ENCODE peak calls at places on chromosomes 1 and 21, in seven cellular contexts. A is cardiac fibroblast; X is AG10803; F is fibroblast of mammary gland; U is Calu3; Z is fibroblast of the aortic adventitia; E is activated CD8-positive, alpha-beta T cell treated with anti-CD3 and anti-CD28 coated beads for 36 hours. G is an unnamed sample.

GRCh38 chr1:201759194-201759814 is 69.7 kb upstream of the IPO9 start:
- DNase-seq in A (peak), X (peak), E (no peak), F (peak), Z (peak), U (no peak), G (no peak)

GRCh38 chr1:218886472-218886871 is 287.2 kb upstream of the LYPLAL1 start:
- DNase-seq in U (no peak), A (peak), Z (peak), F (peak), E (no peak), X (no peak), G (no peak)

GRCh38 chr1:209106237-209106741 is 477.2 kb upstream of the CAMK1G start:
- DNase-seq in A (peak), E (no peak), X (peak), U (no peak), F (peak), Z (peak), G (no peak)

GRCh38 chr1:24470607-24471006 is 32.0 kb upstream of the RCAN3 start:
- DNase-seq in E (no peak), A (no peak), X (no peak), F (no peak), Z (no peak), U (no peak), G (no peak)

GRCh38 chr21:35311985-35312384 is 262.9 kb upstream of the RUNX1 start:
- DNase-seq in X (no peak), A (no peak), F (no peak), E (no peak), Z (no peak), U (no peak), G (no peak)

GRCh38 chr1:31234870-31235269 is 4.8 kb downstream of the NKAIN1 start:
- DNase-seq in X (no peak), E (no peak), F (no peak), U (no peak), Z (no peak), A (no peak), G (no peak)

GRCh38 chr1:184870319-184870718 is 104.0 kb downstream of the NIBAN1 start:
- DNase-seq in F (no peak), E (peak), U (no peak), X (no peak), Z (no peak), A (no peak), G (no peak)

GRCh38 chr1:26291433-26291832 is 11.5 kb downstream of the SH3BGRL3 start:
- DNase-seq in E (no peak), A (no peak), F (no peak), X (no peak), Z (no peak), U (no peak), G (no peak)

GRCh38 chr1:55412060-55412459 is 196.9 kb upstream of the USP24 start:
- DNase-seq in Z (no peak), E (no peak), X (no peak), A (no peak), F (no peak), U (no peak), G (no peak)

GRCh38 chr1:182315157-182315556 is 76.4 kb downstream of the GLUL start:
- DNase-seq in U (no peak), E (no peak), F (peak), X (no peak), Z (no peak), A (no peak), G (no peak)

GRCh38 chr1:187443939-187444338 is 615.2 kb downstream of the PLA2G4A start:
- DNase-seq in E (no peak), Z (no peak), X (no peak), A (no peak), F (no peak), U (no peak), G (no peak)

GRCh38 chr1:93005252-93005598 is 44.0 kb upstream of the DIPK1A start:
- DNase-seq in X (no peak), A (no peak), Z (no peak), E (no peak), U (no peak), F (no peak), G (no peak)

GRCh38 chr1:40984066-40984465 is 4.6 kb downstream of the CTPS1 start:
- DNase-seq in X (peak), Z (peak), A (peak), E (no peak), F (no peak), U (no peak), G (no peak)

GRCh38 chr21:44295163-44295601 is 4.7 kb upstream of the PFKL start:
- DNase-seq in E (no peak), A (no peak), X (no peak), U (no peak), Z (no peak), F (no peak), G (no peak)

GRCh38 chr1:27941671-27942540 is 7.1 kb downstream of the SMPDL3B start:
- DNase-seq in E (no peak), A (peak), U (no peak), F (no peak), X (no peak), Z (no peak), G (no peak)

GRCh38 chr1:54124906-54125305 is 27.9 kb downstream of the CDCP2 start:
- DNase-seq in A (no peak), U (no peak), E (no peak), Z (no peak), F (no peak), X (no peak), G (no peak)

GRCh38 chr1:234579967-234580366 is 30.0 kb downstream of the IRF2BP2 start:
- DNase-seq in Z (no peak), X (no peak), F (no peak), U (no peak), A (no peak), E (no peak), G (no peak)
- TF ChIP-seq CTCF in Z (peak), X (peak), F (peak), U (peak), A (peak), E (peak), G (peak)

GRCh38 chr1:45684402-45684801 is 1.9 kb downstream of the GPBP1L1 start:
- DNase-seq in E (no peak), A (no peak), Z (no peak), F (no peak), U (no peak), X (no peak), G (no peak)

GRCh38 chr1:45685308-45686080 is 839 bp downstream of the GPBP1L1 start:
- DNase-seq in Z (peak), F (peak), U (no peak), E (no peak), X (no peak), A (no peak), G (no peak)

GRCh38 chr1:45687014-45687752 is 798 bp upstream of the TMEM69 start:
- DNase-seq in E (peak), Z (peak), U (peak), X (peak), A (peak), F (peak), G (peak)

GRCh38 chr1:45687753-45688737 is at the start of gene TMEM69:
- DNase-seq in U (peak), F (peak), X (peak), E (peak), Z (peak), A (peak), G (peak)

GRCh38 chr1:45686081-45687013 is at the start of gene GPBP1L1:
- DNase-seq in U (peak), E (peak), X (peak), A (peak), Z (peak), F (peak), G (peak)
- TF ChIP-seq CTCF in U (no peak), E (no peak), X (no peak), A (no peak), Z (no peak), F (no peak), G (no peak)

DNA sequence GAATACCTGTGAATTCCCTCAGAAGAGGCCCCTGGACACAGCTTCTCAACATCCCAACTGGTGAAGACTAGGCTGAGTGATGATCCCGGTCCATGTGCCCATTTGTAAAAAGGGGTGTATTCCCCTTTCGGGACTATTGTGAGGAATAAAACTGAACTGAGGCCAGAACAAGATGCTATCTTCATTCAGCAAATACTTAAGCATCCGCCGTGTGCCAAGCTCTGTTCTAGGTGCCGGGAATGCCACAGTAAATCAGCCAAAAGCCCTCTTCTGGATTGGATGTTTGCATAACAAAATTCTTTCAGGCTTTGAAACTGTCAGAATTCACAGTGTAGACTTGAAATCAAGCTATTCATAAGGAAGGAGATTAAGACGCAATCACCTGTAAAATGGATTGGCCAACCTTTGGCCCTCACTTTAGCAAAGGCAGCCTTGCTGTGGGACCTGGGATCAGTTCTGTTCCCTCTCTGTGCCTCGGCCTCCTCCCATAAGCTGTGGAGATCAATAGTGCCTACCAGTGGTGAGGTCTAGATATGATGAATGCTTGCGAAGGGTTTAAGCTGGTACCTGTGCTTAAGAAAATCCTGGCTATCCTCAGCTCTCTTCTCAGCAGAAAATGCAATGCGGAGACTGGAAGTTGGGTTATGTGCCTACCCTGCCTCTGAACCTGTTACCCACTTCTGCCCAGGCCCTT is 1.8 kb downstream of the ALPL start:
- DNase-seq in Z (peak), A (peak), F (no peak), X (peak), U (no peak), E (no peak), G (no peak)
- TF ChIP-seq CTCF in Z (no peak), A (no peak), F (peak), X (no peak), U (no peak), E (no peak), G (no peak)

DNA sequence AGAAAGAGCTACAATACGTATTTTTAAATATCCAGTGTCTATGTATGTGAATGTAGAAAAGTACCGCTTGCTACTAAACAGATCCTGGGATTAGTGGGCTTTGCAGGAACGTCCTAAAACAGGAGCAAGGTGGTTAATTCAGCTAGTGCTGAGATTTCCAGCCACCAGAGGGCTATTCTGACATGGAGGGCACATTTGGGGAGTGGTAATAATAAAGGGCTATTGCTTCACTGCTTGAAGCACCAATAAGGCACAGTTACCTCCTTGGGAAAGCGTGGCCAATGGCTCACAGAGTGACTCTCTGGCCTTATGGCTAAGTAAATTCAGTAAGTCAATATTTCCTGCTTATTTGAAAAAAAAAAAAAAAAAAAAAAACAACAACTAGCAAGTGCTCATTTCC is 152.4 kb downstream of the GABPA start:
- DNase-seq in X (no peak), Z (no peak), F (peak), E (no peak), A (no peak), U (no peak), G (no peak)
- TF ChIP-seq CTCF in X (no peak), Z (no peak), F (no peak), E (no peak), A (peak), U (no peak), G (peak)

G was measured in endothelial cell.